ENCODE peak calls at places on chromosomes 6 and 20, in six cellular contexts. W is MM.1S, Q is endothelial cell of umbilical vein, O is cardiac fibroblast, R is foreskin fibroblast, B is RWPE1. K is an unnamed sample.

GRCh38 chr20:45343867-45344721 is 4.1 kb downstream of the SDC4 start:
- DNase-seq in W (no peak), Q (peak; percentile 86), O (peak; percentile 90), R (peak; percentile 94), B (peak; percentile 97), K (no peak)

GRCh38 chr6:106736502-106736901 is 107.1 kb downstream of the QRSL1 start:
- DNase-seq in W (no peak), Q (no peak), O (no peak), R (no peak), B (no peak), K (no peak)

GRCh38 chr20:9514461-9515210 is at the start of gene LAMP5:
- DNase-seq in W (peak; percentile 85), Q (peak; percentile 18), O (peak; percentile 3), R (peak; percentile 75), B (no peak), K (no peak)

GRCh38 chr6:42788671-42789070 is 6.8 kb downstream of the BICRAL start:
- DNase-seq in W (no peak), Q (no peak), O (no peak), R (no peak), B (no peak), K (no peak)

GRCh38 chr6:27494103-27494502 is 21.2 kb upstream of the ZNF184 start:
- DNase-seq in W (no peak), Q (no peak), O (no peak), R (no peak), B (no peak), K (no peak)

GRCh38 chr6:80923816-80924215 is 817.3 kb downstream of the BCKDHB start:
- DNase-seq in W (no peak), Q (no peak), O (no peak), R (no peak), B (no peak), K (no peak)

GRCh38 chr6:35728663-35729348 is 8.0 kb upstream of the ARMC12 start:
- DNase-seq in W (peak; percentile 42), Q (no peak), O (no peak), R (peak; percentile 37), B (no peak), K (no peak)

GRCh38 chr6:135423649-135424128 is 73.9 kb downstream of the AHI1 start:
- DNase-seq in W (peak; percentile 56), Q (peak; percentile 62), O (peak; percentile 68), R (peak; percentile 69), B (peak; percentile 36), K (no peak)

GRCh38 chr6:132067286-132067685 is 116.1 kb upstream of the CCN2 start:
- DNase-seq in W (no peak), Q (peak; percentile 82), O (peak; percentile 32), R (peak; percentile 65), B (no peak), K (no peak)

GRCh38 chr20:8454137-8454712 is 322.2 kb downstream of the PLCB1 start:
- DNase-seq in W (no peak), Q (peak; percentile 80), O (peak; percentile 88), R (peak; percentile 95), B (peak; percentile 55), K (no peak)

GRCh38 chr6:119526609-119527605 is 177.3 kb upstream of the MAN1A1 start:
- DNase-seq in W (no peak), Q (no peak), O (no peak), R (no peak), B (no peak), K (no peak)

GRCh38 chr20:13029687-13030510 is 21.1 kb downstream of the SPTLC3 start:
- DNase-seq in W (no peak), Q (peak; percentile 18), O (peak; percentile 86), R (peak; percentile 95), B (peak; percentile 95), K (no peak)

GRCh38 chr6:42378536-42378935 is 73.2 kb downstream of the TRERF1 start:
- DNase-seq in W (no peak), Q (no peak), O (no peak), R (no peak), B (no peak), K (no peak)

GRCh38 chr6:136696238-136696637 is 96.0 kb downstream of the MAP3K5 start:
- DNase-seq in W (no peak), Q (no peak), O (peak; percentile 27), R (peak; percentile 34), B (no peak), K (no peak)

DNA sequence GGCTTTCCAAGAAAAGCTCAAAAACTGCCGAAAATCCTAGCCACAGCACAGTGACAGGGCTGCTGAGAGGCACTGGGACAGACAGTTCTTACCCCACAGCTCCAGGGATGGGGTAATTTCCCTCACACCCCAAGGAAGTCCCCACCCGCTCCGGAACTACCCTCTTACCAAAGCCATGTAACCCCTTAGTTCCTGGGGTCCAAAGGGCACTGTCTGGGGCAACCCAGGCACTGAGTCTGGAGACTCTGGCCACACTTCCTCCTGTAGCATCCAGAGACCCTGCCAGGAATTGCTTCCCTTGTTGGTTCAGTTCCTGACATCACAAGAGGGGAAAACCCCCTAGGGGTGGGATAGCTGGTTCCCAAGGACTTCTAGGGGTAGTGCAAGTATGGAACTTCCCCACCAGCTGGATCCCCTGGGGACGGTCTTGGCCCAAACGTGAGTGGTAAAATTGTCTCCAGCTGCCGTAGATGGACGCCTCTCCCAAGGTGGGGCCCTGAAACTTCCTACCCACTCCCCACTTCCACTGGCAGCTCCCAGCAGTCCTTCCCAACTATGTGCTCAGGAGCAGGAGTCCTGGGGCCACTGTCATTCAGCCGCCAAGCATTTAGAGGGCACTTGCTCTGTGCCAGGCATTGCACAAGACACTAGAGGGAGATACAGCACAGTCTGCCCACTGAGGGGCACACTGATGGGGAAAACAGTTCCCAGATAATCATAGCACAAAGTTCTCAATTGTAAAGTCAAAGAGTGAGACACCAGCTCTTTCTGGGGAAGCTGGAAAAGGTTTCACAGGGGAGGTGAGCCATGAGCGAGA is 17.3 kb upstream of the HCK start:
- DNase-seq in W (no peak), Q (no peak), O (no peak), R (peak; percentile 44), B (no peak), K (no peak)
- TF ChIP-seq CTCF in W (peak; percentile 19), Q (no peak), O (no peak), R (no peak), B (no peak), K (no peak)

GRCh38 chr6:165886169-165886568 is 223.1 kb upstream of the PDE10A start:
- DNase-seq in W (no peak), Q (no peak), O (no peak), R (no peak), B (no peak), K (no peak)

GRCh38 chr6:165890404-165890735 is 227.3 kb upstream of the PDE10A start:
- DNase-seq in W (no peak), Q (no peak), O (no peak), R (no peak), B (no peak), K (no peak)

GRCh38 chr6:165893431-165893830 is 230.4 kb upstream of the PDE10A start:
- DNase-seq in W (no peak), Q (no peak), O (no peak), R (no peak), B (no peak), K (no peak)

GRCh38 chr6:165891320-165891719 is 228.3 kb upstream of the PDE10A start:
- DNase-seq in W (no peak), Q (no peak), O (no peak), R (no peak), B (no peak), K (no peak)

DNA sequence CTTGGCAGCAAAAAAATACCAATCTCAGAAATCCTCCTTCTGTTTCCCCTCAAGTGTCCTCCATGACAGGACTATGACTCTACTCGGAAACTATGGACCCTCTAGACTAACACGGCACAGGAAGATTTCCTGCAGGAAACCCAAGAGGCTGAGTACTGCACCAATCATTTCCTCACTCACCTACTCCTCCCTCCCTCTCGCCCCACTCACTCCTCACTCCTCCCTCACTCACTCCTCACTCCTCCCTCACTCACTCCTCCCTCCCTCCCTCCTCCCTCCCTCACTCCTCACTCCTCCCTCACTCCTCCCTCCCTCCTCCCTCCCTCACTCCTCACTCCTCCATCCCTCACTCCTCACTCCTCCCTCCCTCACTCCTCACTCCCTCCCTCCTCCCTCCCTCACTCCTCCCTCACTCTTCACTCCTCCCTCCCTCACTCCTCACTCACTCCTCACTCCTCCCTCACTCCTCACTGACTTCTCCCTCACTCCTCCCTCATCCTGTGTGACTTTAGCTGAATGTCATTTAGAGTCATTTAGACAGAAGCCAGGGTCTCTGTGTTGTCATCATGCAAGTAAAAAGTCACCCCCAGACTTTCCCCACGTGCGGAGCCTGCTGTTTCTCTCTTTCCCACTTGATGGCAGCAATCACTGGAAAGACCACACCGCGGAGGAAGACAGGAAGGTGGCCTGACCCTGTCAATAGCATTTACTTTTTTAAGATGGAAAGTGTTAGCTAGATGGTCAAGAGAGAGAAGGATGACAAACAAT is 226.8 kb upstream of the PDE10A start:
- DNase-seq in W (no peak), Q (no peak), O (peak; percentile 69), R (peak; percentile 30), B (peak; percentile 31), K (no peak)
- TF ChIP-seq CTCF in W (peak; percentile 20), Q (no peak), O (peak; percentile 82), R (peak; percentile 47), B (peak; percentile 33), K (no peak)

GRCh38 chr20:297925-298754 is 770 bp downstream of the ZCCHC3 start:
- DNase-seq in W (peak; percentile 78), Q (peak; percentile 70), O (peak; percentile 77), R (peak; percentile 84), B (peak; percentile 65), K (peak; percentile 36)

GRCh38 chr20:298755-299391 is 1.5 kb downstream of the ZCCHC3 start:
- DNase-seq in W (no peak), Q (no peak), O (no peak), R (no peak), B (no peak), K (no peak)

GRCh38 chr20:295804-296203 is 1.6 kb upstream of the ZCCHC3 start:
- DNase-seq in W (no peak), Q (no peak), O (no peak), R (no peak), B (no peak), K (no peak)

GRCh38 chr20:294602-295001 is 2.8 kb upstream of the ZCCHC3 start:
- DNase-seq in W (no peak), Q (no peak), O (no peak), R (no peak), B (no peak), K (no peak)

DNA sequence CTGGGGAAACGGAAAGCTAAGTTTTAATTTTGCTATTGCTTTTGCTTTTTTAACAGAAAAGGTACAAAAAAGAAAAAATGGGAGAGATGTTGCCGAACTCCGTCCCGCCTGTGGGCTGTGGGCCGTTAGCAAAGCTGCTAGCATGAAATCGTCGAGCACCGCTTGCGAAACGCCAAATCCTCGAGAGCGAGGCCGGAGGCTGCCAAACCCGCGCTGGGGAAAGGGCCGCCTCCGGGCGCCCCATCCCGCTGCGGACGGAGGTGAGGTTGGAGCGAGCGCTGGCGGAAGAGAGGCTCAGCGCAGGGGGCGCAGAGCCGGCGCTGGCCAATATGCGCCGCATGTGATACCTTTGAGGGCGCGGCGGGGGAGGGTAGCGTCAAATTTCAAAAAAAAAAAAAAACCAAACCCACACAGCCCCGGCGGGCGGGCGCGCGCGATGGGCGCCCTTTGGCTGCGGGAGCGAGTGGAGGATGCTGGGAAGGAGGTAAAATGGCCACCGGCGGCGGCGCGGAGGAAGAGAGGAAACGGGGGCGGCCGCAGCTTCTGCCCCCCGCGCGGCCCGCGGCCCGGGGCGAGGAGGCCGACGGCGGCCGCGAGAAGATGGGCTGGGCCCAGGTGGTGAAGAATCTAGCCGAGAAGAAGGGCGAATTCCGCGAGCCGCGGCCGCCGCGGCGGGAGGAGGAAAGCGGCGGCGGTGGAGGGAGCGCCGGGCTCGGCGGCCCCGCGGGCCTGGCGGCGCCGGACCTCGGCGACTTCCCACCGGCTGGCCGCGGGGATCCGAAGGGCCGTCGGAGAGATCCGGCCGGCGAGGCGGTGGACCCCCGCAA is at the start of gene ZCCHC3:
- DNase-seq in W (peak; percentile 92), Q (peak; percentile 88), O (peak; percentile 98), R (peak; percentile 99), B (peak; percentile 91), K (peak; percentile 82)
- TF ChIP-seq CTCF in W (no peak), Q (no peak), O (no peak), R (no peak), B (no peak), K (no peak)

GRCh38 chr20:32018269-32019155 is 8.3 kb downstream of the CCM2L start:
- DNase-seq in W (peak; percentile 61), Q (peak; percentile 66), O (no peak), R (no peak), B (peak; percentile 91), K (peak; percentile 55)
- TF ChIP-seq CTCF in W (no peak), Q (no peak), O (no peak), R (no peak), B (no peak), K (no peak)

K was measured in activated B cell treated with CpG ODN at 0.5 μM for 24 hours.